ENCODE peak calls at places on chromosomes 3 and 15, in five cellular contexts. N is gastrocnemius medialis; D is sigmoid colon; G is stimulated activated CD4-positive, alpha-beta T cell treated with anti-CD3 and anti-CD28 coated beads, Interleukin-4, amount 100 ng/mL, for 48 hours; I is SW 1271. U is an unnamed sample.

GRCh38 chr3:12946661-12947316 is 105.4 kb upstream of the RPL32 start:
- DNase-seq in N (no peak), D (no peak), G (no peak), I (no peak), U (no peak)

GRCh38 chr15:66024998-66025397 is 155.7 kb downstream of the RAB11A start:
- DNase-seq in N (no peak), D (no peak), G (no peak), I (no peak), U (no peak)

GRCh38 chr3:146166450-146167222 is 5.7 kb upstream of the PLOD2 start:
- DNase-seq in N (no peak), D (no peak), G (no peak), I (peak), U (no peak)

GRCh38 chr3:57864853-57865252 is 108.7 kb downstream of the SLMAP start:
- DNase-seq in N (no peak), D (no peak), G (no peak), I (peak), U (no peak)

GRCh38 chr3:197171481-197172067 is 126.8 kb downstream of the DLG1 start:
- DNase-seq in N (no peak), D (no peak), G (no peak), I (no peak), U (no peak)

GRCh38 chr3:127370906-127371305 is 83.1 kb upstream of the PRR20G start:
- DNase-seq in N (no peak), D (no peak), G (no peak), I (no peak), U (no peak)

GRCh38 chr3:150371741-150372254 is 36.3 kb upstream of the TSC22D2 start:
- DNase-seq in N (peak), D (peak), G (no peak), I (peak), U (peak)

GRCh38 chr3:58532794-58533220 is 4.2 kb downstream of the ACOX2 start:
- DNase-seq in N (peak), D (peak), G (peak), I (peak), U (peak)

GRCh38 chr15:29812384-29812694 is 9.9 kb downstream of the TJP1 start:
- DNase-seq in N (peak), D (no peak), G (no peak), I (no peak), U (no peak)

GRCh38 chr3:122406198-122406597 is 9.7 kb downstream of the WDR5B start:
- DNase-seq in N (no peak), D (no peak), G (no peak), I (no peak), U (no peak)

GRCh38 chr3:27686642-27687041 is 35.5 kb downstream of the EOMES start:
- DNase-seq in N (no peak), D (no peak), G (no peak), I (no peak), U (no peak)

GRCh38 chr3:73045391-73045790 is 16.1 kb upstream of the EBLN2 start:
- DNase-seq in N (no peak), D (no peak), G (no peak), I (no peak), U (no peak)

GRCh38 chr3:11480663-11481298 is 162.9 kb downstream of the VGLL4 start:
- DNase-seq in N (peak), D (peak), G (no peak), I (no peak), U (no peak)

GRCh38 chr15:53844634-53845033 is 85.2 kb upstream of the WDR72 start:
- DNase-seq in N (no peak), D (no peak), G (no peak), I (no peak), U (no peak)

GRCh38 chr15:100346866-100347512 is 5.2 kb upstream of the ADAMTS17 start:
- DNase-seq in N (no peak), D (no peak), G (no peak), I (no peak), U (no peak)

GRCh38 chr3:54900954-54901591 is 26.8 kb downstream of the LRTM1 start:
- DNase-seq in N (peak), D (no peak), G (no peak), I (no peak), U (no peak)

GRCh38 chr15:32898414-32898813 is 180.6 kb downstream of the GREM1 start:
- DNase-seq in N (no peak), D (no peak), G (no peak), I (no peak), U (no peak)

GRCh38 chr15:89356634-89357298 is 22.1 kb upstream of the POLG start:
- DNase-seq in N (no peak), D (no peak), G (no peak), I (peak), U (no peak)

GRCh38 chr3:23763040-23763477 is 42.7 kb upstream of the UBE2E1 start:
- DNase-seq in N (no peak), D (no peak), G (no peak), I (no peak), U (no peak)

GRCh38 chr3:55075846-55076245 is 148.0 kb upstream of the LRTM1 start:
- DNase-seq in N (no peak), D (no peak), G (no peak), I (no peak), U (no peak)

GRCh38 chr3:37453393-37454391 is 279.3 kb upstream of the LRRFIP2 start:
- DNase-seq in N (peak), D (peak), G (no peak), I (no peak), U (peak)

GRCh38 chr3:87260270-87260669 is 16.1 kb downstream of the POU1F1 start:
- DNase-seq in N (no peak), D (no peak), G (peak), I (peak), U (no peak)

GRCh38 chr3:14273886-14274517 is 95.4 kb downstream of the LSM3 start:
- DNase-seq in N (peak), D (no peak), G (no peak), I (no peak), U (no peak)

GRCh38 chr3:72187131-72187530 is 402.2 kb upstream of the PROK2 start:
- DNase-seq in N (no peak), D (no peak), G (no peak), I (no peak), U (no peak)

GRCh38 chr15:101056366-101057334 is 137.5 kb downstream of the LRRK1 start:
- DNase-seq in N (no peak), D (peak), G (no peak), I (no peak), U (peak)

GRCh38 chr3:1960506-1960905 is 138.2 kb upstream of the CNTN4 start:
- DNase-seq in N (no peak), D (no peak), G (no peak), I (no peak), U (no peak)

GRCh38 chr3:183954875-183955274 is 62.8 kb downstream of the ABCC5 start:
- DNase-seq in N (no peak), D (no peak), G (no peak), I (no peak), U (no peak)

GRCh38 chr15:89057506-89058133 is 30.6 kb upstream of the ABHD2 start:
- DNase-seq in N (peak), D (peak), G (peak), I (peak), U (peak)

GRCh38 chr15:85834651-85835050 is 39.9 kb upstream of the KLHL25 start:
- DNase-seq in N (no peak), D (no peak), G (no peak), I (no peak), U (no peak)

GRCh38 chr3:147369231-147369630 is 37.1 kb downstream of the ZIC4 start:
- DNase-seq in N (no peak), D (no peak), G (no peak), I (no peak), U (no peak)

GRCh38 chr3:31766654-31767053 is 214.4 kb downstream of the OSBPL10 start:
- DNase-seq in N (no peak), D (no peak), G (no peak), I (no peak), U (no peak)

GRCh38 chr15:40487816-40488682 is 17.3 kb downstream of the CHST14 start:
- DNase-seq in N (no peak), D (no peak), G (no peak), I (no peak), U (no peak)

U was measured in lung.